ENCODE peak calls at places on chromosomes 2 and 18, in eight cellular contexts. A, R, U, Y, M, T, G and H are unnamed samples.

GRCh38 chr2:224982226-224982625 is 60.0 kb downstream of the DOCK10 start:
- DNase-seq in M (peak), T (no peak), Y (no peak), A (no peak), U (no peak), R (no peak), G (no peak), H (no peak)

GRCh38 chr2:101568969-101569368 is 94.1 kb upstream of the RFX8 start:
- DNase-seq in U (no peak), M (no peak), T (no peak), G (no peak), A (no peak), R (no peak), Y (no peak), H (no peak)

GRCh38 chr2:143635302-143635701 is 506.1 kb downstream of the ARHGAP15 start:
- DNase-seq in T (no peak), M (no peak), Y (no peak), R (no peak), U (no peak), G (no peak), A (no peak), H (no peak)

GRCh38 chr2:37573406-37573805 is 98.0 kb downstream of the CDC42EP3 start:
- DNase-seq in A (no peak), G (no peak), Y (no peak), R (no peak), U (no peak), M (no peak), T (no peak), H (no peak)

GRCh38 chr2:219209236-219209635 is 2.7 kb downstream of the ZFAND2B start:
- DNase-seq in T (no peak), U (no peak), A (no peak), Y (no peak), R (no peak), G (no peak), M (no peak), H (no peak)

GRCh38 chr2:223824301-223824700 is 13.1 kb downstream of the AP1S3 start:
- DNase-seq in Y (no peak), G (no peak), R (no peak), A (no peak), T (no peak), U (no peak), M (no peak), H (no peak)

GRCh38 chr2:141437521-141437920 is 693.3 kb downstream of the LRP1B start:
- DNase-seq in R (no peak), U (no peak), A (no peak), T (no peak), G (no peak), Y (no peak), M (no peak), H (no peak)

GRCh38 chr2:1140389-1141003 is 189.8 kb downstream of the SNTG2 start:
- DNase-seq in T (peak), A (peak), R (no peak), G (no peak), M (no peak), U (no peak), Y (no peak), H (no peak)

GRCh38 chr2:44171018-44171417 is 2.3 kb downstream of the PPM1B start:
- DNase-seq in G (peak), A (no peak), Y (no peak), R (no peak), M (peak), T (no peak), U (no peak), H (no peak)

GRCh38 chr2:197204855-197205254 is 105.7 kb downstream of the ANKRD44 start:
- DNase-seq in G (no peak), A (no peak), M (peak), Y (no peak), T (no peak), R (no peak), U (no peak), H (no peak)

GRCh38 chr2:111199840-111200239 is 79.1 kb downstream of the BCL2L11 start:
- DNase-seq in M (no peak), U (no peak), A (no peak), R (no peak), Y (no peak), T (no peak), G (no peak), H (no peak)

GRCh38 chr2:203498161-203498560 is 36.9 kb downstream of the RAPH1 start:
- DNase-seq in M (peak), Y (peak), A (no peak), R (no peak), G (peak), U (no peak), T (no peak), H (no peak)

GRCh38 chr18:23827681-23828080 is 138.4 kb downstream of the LAMA3 start:
- DNase-seq in T (no peak), G (no peak), Y (no peak), R (no peak), U (no peak), M (no peak), A (no peak), H (no peak)

GRCh38 chr2:239002960-239003932 is 155.4 kb downstream of the TWIST2 start:
- DNase-seq in A (no peak), T (no peak), R (no peak), U (no peak), G (peak), Y (peak), M (peak), H (no peak)
- TF ChIP-seq CTCF in A (no peak), T (no peak), R (no peak), U (no peak), G (peak), Y (peak), M (peak), H (no peak)

GRCh38 chr2:151261240-151261976 is at the start of gene RBM43:
- DNase-seq in Y (peak), T (peak), G (peak), R (peak), A (peak), U (peak), M (peak), H (peak)
- TF ChIP-seq CTCF in Y (no peak), T (no peak), G (no peak), R (no peak), A (no peak), U (no peak), M (no peak), H (peak)

GRCh38 chr2:199955339-199956061 is at the start of the genes MAIP1 and TYW5:
- DNase-seq in U (peak), Y (peak), G (peak), M (peak), A (peak), R (peak), T (peak), H (peak)
- TF ChIP-seq CTCF in U (peak), Y (peak), G (peak), M (peak), A (no peak), R (peak), T (peak), H (peak)

GRCh38 chr18:41745166-41746049 is 209.6 kb upstream of the PIK3C3 start:
- DNase-seq in M (peak), U (peak), Y (no peak), A (no peak), R (no peak), T (peak), G (no peak), H (peak)
- TF ChIP-seq CTCF in M (peak), U (peak), Y (peak), A (no peak), R (no peak), T (peak), G (peak), H (peak)

GRCh38 chr2:172196768-172197322 is 94.1 kb upstream of the DLX2 start:
- DNase-seq in U (no peak), G (peak), R (no peak), M (peak), Y (no peak), T (no peak), A (no peak), H (no peak)

GRCh38 chr2:172198361-172198760 is 95.7 kb upstream of the DLX2 start:
- DNase-seq in T (no peak), A (no peak), M (no peak), R (no peak), Y (no peak), G (no peak), U (no peak), H (no peak)

GRCh38 chr2:172198908-172199307 is 96.2 kb upstream of the DLX2 start:
- DNase-seq in R (no peak), Y (no peak), T (no peak), M (no peak), G (no peak), A (no peak), U (no peak), H (no peak)

GRCh38 chr2:172204309-172204708 is 101.6 kb upstream of the DLX2 start:
- DNase-seq in M (peak), R (no peak), T (no peak), A (no peak), Y (no peak), G (no peak), U (no peak), H (no peak)

DNA sequence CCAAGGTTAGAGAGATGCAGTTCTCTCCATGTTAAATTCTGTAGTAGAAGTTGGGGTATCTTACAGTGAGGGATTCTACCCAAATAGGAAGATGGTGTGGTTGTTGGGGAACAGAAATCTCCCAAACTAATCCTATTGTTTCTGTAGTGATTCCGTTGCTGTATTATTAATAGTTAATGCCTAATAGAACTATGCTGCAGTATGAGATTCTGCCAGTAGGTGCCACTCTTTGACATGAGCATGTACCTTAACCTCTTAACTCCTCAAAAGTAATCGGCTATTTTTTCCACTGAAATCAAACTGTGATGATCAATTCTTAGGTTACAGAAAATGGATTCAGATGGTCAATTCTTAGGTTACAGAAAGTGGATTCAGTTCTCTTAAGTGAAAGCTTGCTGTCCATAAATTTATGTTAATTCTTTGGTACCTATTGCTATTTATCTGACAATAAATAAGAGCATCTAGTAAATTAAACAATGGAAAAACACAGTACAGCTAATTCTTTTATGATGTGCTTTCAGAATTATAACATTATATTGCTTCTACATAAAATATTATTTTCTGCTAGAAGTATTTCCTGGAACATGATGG is 97.9 kb upstream of the DLX2 start:
- DNase-seq in R (no peak), G (no peak), U (no peak), M (peak), A (peak), Y (no peak), T (peak), H (no peak)
- TF ChIP-seq CTCF in R (no peak), G (peak), U (peak), M (peak), A (no peak), Y (peak), T (no peak), H (peak)

GRCh38 chr2:10331033-10331701 is 28.5 kb downstream of the HPCAL1 start:
- DNase-seq in U (peak), T (no peak), A (peak), G (no peak), R (no peak), Y (no peak), M (peak), H (peak)
- TF ChIP-seq CTCF in U (no peak), T (no peak), A (no peak), G (no peak), R (no peak), Y (no peak), M (no peak), H (no peak)

GRCh38 chr2:170222842-170223241 is 44.9 kb downstream of the MYO3B start:
- DNase-seq in T (no peak), Y (no peak), G (no peak), U (no peak), M (no peak), A (no peak), R (no peak), H (no peak)

GRCh38 chr2:170221317-170222288 is 43.7 kb downstream of the MYO3B start:
- DNase-seq in U (no peak), G (no peak), A (no peak), T (peak), M (peak), Y (peak), R (no peak), H (no peak)

GRCh38 chr2:170218931-170219330 is 41.0 kb downstream of the MYO3B start:
- DNase-seq in M (no peak), T (no peak), A (no peak), R (no peak), G (no peak), U (no peak), Y (no peak), H (no peak)

GRCh38 chr2:170224692-170225091 is 46.7 kb downstream of the MYO3B start:
- DNase-seq in M (no peak), U (no peak), R (no peak), G (no peak), Y (no peak), A (no peak), T (no peak), H (no peak)

DNA sequence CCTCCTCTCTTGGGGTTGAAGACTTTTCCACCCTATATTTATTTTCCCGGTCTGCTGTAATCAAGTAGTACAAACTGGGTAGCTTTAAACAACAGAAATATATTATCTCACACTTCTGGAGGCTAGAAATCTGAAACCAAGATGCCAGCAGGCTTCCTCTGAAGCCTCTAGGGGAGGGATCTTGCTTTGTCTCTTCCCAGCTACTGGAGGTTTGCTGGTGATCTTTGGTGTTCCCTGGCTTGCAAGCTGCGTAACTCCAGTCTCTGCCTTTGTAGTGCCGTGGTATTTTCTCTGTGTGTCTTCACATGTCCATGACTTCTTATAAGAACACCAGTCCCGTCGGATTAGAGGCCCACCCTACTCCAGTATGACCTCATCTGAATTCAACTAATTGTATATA is 44.4 kb downstream of the MYO3B start:
- DNase-seq in R (no peak), G (no peak), U (no peak), M (no peak), Y (peak), T (no peak), A (no peak), H (no peak)
- TF ChIP-seq CTCF in R (no peak), G (no peak), U (no peak), M (no peak), Y (no peak), T (no peak), A (no peak), H (no peak)

GRCh38 chr2:26222976-26223375 is 21.5 kb downstream of the HADHA start:
- DNase-seq in U (no peak), R (no peak), M (no peak), Y (no peak), A (no peak), G (no peak), T (no peak), H (no peak)
- TF ChIP-seq CTCF in U (no peak), R (no peak), M (no peak), Y (no peak), A (no peak), G (no peak), T (no peak), H (no peak)

DNA sequence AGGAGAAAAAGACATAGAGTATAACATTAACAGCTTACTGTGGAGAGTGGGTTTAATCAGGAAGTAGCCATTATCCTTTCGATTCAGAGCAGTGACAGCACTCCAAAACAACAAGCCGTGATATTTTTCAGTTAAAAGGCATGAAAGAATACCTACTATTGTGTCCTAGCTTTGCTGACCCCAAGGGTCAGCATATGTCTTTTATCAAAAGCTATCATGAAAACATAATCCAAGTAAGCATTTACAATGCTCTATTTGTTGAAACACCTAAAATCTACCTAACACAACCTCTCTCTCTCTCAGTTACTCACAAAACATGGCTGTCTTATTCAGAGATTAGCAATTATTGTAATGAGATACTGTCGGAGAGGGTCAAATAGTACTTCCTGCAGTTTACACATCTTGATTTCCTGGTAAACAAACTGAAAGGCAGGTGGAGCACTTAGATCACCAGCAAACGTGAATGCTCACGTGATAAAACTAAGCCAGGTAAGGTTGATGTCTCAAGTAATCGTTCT is 100.0 kb downstream of the BAZ2B start:
- DNase-seq in U (no peak), G (no peak), M (peak), Y (no peak), A (no peak), T (no peak), R (no peak), H (no peak)
- TF ChIP-seq CTCF in U (no peak), G (no peak), M (no peak), Y (no peak), A (no peak), T (no peak), R (no peak), H (no peak)

DNA sequence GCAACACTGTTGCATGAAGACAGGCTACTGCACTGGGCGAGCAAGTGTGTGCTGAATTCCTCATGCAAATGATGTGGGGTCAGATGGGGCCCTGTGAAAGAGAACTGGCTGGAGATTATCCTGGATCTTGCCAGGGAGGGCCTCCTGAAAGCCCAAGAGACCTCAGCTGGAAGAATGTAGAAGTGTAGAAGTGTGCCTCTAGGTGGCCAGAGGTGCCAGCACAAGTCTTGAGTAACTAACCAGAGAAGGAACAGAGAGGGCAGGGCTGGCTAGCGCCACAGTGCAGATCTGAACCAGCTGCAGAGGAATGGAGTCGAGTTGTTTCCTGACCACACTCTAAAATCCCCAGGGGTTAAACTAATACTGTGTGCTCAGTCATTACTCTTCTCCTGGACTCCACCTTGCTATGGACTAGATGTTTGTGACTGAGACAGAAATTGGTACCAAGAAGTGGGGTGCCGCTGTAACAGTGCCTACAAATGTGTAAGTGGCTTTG is 399.3 kb downstream of the LRATD1 start:
- DNase-seq in T (no peak), R (no peak), A (no peak), M (no peak), U (no peak), Y (no peak), G (no peak), H (no peak)
- TF ChIP-seq CTCF in T (no peak), R (no peak), A (no peak), M (no peak), U (no peak), Y (no peak), G (no peak), H (no peak)